ENCODE peak calls at places on chromosomes 1 and 21, in four cellular contexts. W is AG04449, B is foreskin fibroblast, O is progenitor cell of endocrine pancreas. S is an unnamed sample.

GRCh38 chr1:173392895-173393654 is 84.1 kb upstream of the PRDX6 start:
- DNase-seq in O (no peak), W (peak; percentile 77), B (peak; percentile 95), S (no peak)

GRCh38 chr1:2807678-2808385 is 6.3 kb upstream of the TTC34 start:
- DNase-seq in W (no peak), O (no peak), B (no peak), S (no peak)

GRCh38 chr1:1063945-1064831 is 9.9 kb downstream of the RNF223 start:
- DNase-seq in O (peak; percentile 57), B (peak; percentile 76), W (peak; percentile 29), S (peak; percentile 80)

GRCh38 chr1:76023669-76024407 is 50.7 kb upstream of the ST6GALNAC3 start:
- DNase-seq in B (no peak), O (no peak), W (no peak), S (no peak)

GRCh38 chr1:226001088-226001487 is 1.9 kb upstream of the SDE2 start:
- DNase-seq in W (no peak), O (no peak), B (no peak), S (no peak)

GRCh38 chr21:44485796-44486195 is 30.5 kb downstream of the LRRC3 start:
- DNase-seq in O (no peak), W (no peak), B (no peak), S (no peak)

GRCh38 chr1:88855986-88856385 is 35.4 kb downstream of the GTF2B start:
- DNase-seq in B (no peak), W (no peak), O (no peak), S (no peak)

GRCh38 chr1:202081992-202082391 is 40.7 kb upstream of the GPR37L1 start:
- DNase-seq in O (no peak), B (no peak), W (no peak), S (no peak)

GRCh38 chr1:77063118-77063517 is 156.1 kb downstream of the PIGK start:
- DNase-seq in O (no peak), W (no peak), B (peak; percentile 17), S (peak; percentile 43)

GRCh38 chr1:193417945-193418744 is 231.7 kb upstream of the B3GALT2 start:
- DNase-seq in O (no peak), W (no peak), B (peak; percentile 51), S (no peak)

GRCh38 chr1:179137623-179138235 is 55.9 kb downstream of the TOR3A start:
- DNase-seq in O (no peak), W (no peak), B (peak; percentile 65), S (no peak)

GRCh38 chr1:187999973-188000372 is 1171.2 kb downstream of the PLA2G4A start:
- DNase-seq in O (no peak), B (no peak), W (no peak), S (no peak)

GRCh38 chr1:211066781-211067384 is 67.1 kb downstream of the KCNH1 start:
- DNase-seq in B (no peak), W (no peak), O (no peak), S (no peak)

GRCh38 chr1:81576996-81577697 is 223.6 kb upstream of the ADGRL2 start:
- DNase-seq in O (no peak), B (no peak), W (no peak), S (no peak)

GRCh38 chr1:25858494-25858893 is 763 bp downstream of the AUNIP start:
- DNase-seq in W (no peak), O (no peak), B (no peak), S (no peak)

GRCh38 chr1:230144010-230144614 is 77.1 kb downstream of the GALNT2 start:
- DNase-seq in B (no peak), W (no peak), O (no peak), S (no peak)

GRCh38 chr1:29354511-29355098 is 118.3 kb downstream of the PTPRU start:
- DNase-seq in O (no peak), W (no peak), B (no peak), S (peak; percentile 20)

GRCh38 chr1:200873116-200873670 is 412 bp downstream of the GPR25 start:
- DNase-seq in W (no peak), O (no peak), B (peak; percentile 37), S (no peak)

GRCh38 chr1:162710349-162710748 is 78.1 kb downstream of the DDR2 start:
- DNase-seq in O (no peak), W (no peak), B (peak; percentile 45), S (no peak)

GRCh38 chr1:40785446-40785845 is 1.9 kb downstream of the KCNQ4 start:
- DNase-seq in B (no peak), W (no peak), O (no peak), S (no peak)

GRCh38 chr1:16158993-16159831 is 3.3 kb upstream of the EPHA2 start:
- DNase-seq in B (no peak), W (no peak), O (no peak), S (no peak)

GRCh38 chr21:34870246-34870645 is 178.9 kb downstream of the RUNX1 start:
- DNase-seq in O (no peak), W (no peak), B (no peak), S (no peak)

GRCh38 chr1:233473549-233474204 is 140.2 kb upstream of the KCNK1 start:
- DNase-seq in O (no peak), B (no peak), W (no peak), S (no peak)

GRCh38 chr1:93025572-93025971 is 53.5 kb upstream of the MTF2 start:
- DNase-seq in W (no peak), B (no peak), O (no peak), S (no peak)

GRCh38 chr1:246782120-246782900 is 58.1 kb downstream of the SCCPDH start:
- DNase-seq in W (no peak), B (peak; percentile 94), O (no peak), S (no peak)

GRCh38 chr1:176897350-176898236 is 266.9 kb downstream of the ASTN1 start:
- DNase-seq in B (peak; percentile 72), O (peak; percentile 76), W (peak; percentile 7), S (peak; percentile 85)

GRCh38 chr21:29939859-29940245 is at the start of gene GRIK1:
- DNase-seq in O (no peak), B (peak; percentile 54), W (no peak), S (no peak)

GRCh38 chr1:3702528-3702927 is 49.7 kb upstream of the CCDC27 start:
- DNase-seq in B (no peak), O (no peak), W (no peak), S (no peak)

GRCh38 chr1:152907686-152908601 is at the start of gene IVL:
- DNase-seq in B (peak; percentile 16), O (no peak), W (no peak), S (no peak)

DNA sequence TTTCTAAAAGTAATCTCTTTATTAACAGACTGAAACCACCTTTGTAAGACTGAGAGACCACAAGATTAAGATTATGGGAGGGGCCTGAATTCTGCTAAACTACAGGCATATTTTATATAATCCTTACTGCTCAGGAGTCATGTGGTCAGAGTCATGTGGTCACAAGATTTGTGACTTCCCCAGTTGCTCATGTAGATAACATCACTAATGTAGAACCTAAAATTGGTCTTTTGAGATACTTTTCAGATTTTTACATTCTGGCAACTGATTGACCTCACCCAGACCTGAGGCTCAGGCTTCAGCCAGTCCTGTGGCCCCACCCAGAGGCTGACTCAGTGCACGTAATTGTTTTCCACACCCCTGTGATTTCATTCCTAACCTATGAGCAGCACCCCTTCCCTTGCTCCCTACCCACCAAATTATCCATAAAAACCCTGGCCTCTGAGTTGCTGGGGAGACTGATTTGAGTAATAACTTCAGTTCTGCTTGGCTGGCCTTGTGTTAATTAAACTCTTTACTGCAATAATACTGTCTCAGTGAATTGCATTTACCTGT is 41.8 kb upstream of the ZNF326 start:
- DNase-seq in O (no peak), B (peak; percentile 96), W (peak; percentile 73), S (peak; percentile 16)
- TF ChIP-seq CTCF in O (no peak), B (no peak), W (no peak), S (no peak)

GRCh38 chr1:65528104-65528503 is 107.6 kb downstream of the LEPR start:
- DNase-seq in W (no peak), O (no peak), B (no peak), S (no peak)
- TF ChIP-seq CTCF in W (peak; percentile 3), O (peak; percentile 57), B (no peak), S (peak; percentile 73)

DNA sequence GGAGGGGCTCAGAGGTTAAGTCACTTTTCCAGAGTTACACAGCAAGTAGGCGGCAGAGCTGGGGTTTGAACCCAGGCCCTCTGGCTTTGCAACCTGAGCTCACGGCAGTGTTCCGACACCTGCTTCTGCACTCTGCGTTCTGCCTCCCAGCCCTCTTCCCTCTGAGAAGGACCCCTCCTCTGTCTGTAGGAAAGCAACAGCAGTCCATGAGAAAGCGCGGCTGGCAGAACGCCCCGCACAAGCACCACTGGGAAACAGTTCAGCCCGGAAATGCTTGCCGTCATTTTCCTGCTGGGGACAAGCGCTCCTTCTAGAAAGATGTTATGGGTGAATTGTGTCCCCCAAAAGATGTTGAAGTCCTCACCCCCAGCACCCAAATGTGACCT is 241.1 kb downstream of the NPHP4 start:
- DNase-seq in O (no peak), W (no peak), B (no peak), S (no peak)
- TF ChIP-seq CTCF in O (no peak), W (no peak), B (no peak), S (no peak)

GRCh38 chr1:45334308-45335245 is 5.4 kb upstream of the TOE1 start:
- DNase-seq in O (no peak), W (no peak), B (peak; percentile 22), S (no peak)
- TF ChIP-seq CTCF in O (no peak), W (no peak), B (no peak), S (no peak)

DNA sequence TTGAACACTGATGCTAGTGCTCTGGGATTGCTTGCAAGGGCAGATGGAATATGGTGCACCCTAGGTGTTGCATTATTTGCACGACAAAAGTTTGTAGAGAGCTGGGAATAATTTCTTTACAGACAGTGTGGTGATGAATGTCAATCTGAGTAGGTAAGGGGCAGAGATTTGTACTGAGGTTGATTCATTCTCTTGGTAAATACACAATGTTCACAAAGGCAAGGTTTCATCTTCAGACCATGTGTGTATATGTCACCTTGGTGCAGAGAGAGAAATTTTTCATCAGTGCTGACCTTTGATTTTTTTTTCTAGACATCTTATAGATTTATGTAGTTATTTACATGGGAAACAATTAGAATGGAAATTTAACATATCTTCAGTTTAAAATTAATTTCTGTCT is 5.0 kb downstream of the PTPRC start:
- DNase-seq in B (no peak), W (no peak), O (no peak), S (no peak)
- TF ChIP-seq CTCF in B (no peak), W (no peak), O (no peak), S (no peak)

DNA sequence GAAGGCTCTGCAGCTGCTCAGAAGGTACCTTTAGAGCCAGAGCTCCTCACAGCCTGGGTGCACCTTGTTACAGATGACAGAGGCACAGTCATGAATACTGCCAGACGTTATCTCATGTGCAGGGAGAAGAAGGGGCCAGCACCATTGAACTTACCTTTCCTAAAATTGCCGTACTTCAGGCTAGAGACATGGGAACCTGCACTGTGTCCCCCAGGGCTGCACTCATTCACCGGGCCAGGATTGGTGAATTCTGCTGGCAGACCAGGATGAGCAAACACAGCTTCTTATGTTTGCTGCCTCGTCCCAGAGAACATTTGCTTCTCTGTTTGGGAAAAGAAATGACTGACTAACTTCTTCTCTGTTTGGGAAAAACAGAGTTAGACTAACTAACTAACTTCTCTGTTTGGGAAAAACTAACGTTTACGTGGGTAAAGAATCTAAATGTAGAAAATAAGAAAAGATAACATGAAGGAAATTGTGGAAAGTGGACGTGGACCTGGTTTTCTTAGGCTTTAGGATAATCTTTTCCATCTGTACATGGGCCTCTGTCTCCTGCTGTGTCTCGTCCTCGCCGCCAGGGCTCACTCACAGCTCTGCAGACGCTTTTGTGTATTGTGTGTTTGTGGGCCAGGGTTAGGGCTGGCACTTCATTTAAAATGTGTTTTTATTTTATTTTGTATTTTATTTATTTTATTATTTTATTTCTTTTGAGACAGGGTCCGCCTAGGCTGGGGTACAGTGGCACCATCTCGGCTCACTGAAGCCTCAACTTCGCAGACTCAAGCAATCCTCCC is 9.9 kb downstream of the OBSCN start:
- DNase-seq in O (no peak), W (no peak), B (peak; percentile 68), S (no peak)
- TF ChIP-seq CTCF in O (peak; percentile 46), W (peak; percentile 53), B (peak; percentile 41), S (no peak)

GRCh38 chr1:35345439-35345981 is 77.0 kb downstream of the ZMYM4 start:
- DNase-seq in O (no peak), B (peak; percentile 48), W (no peak), S (no peak)
- TF ChIP-seq CTCF in O (no peak), B (no peak), W (no peak), S (no peak)

S was measured in endothelial cell.